ENCODE peak calls at places on chromosomes 3 and 15, in five cellular contexts. One of them, this sample, is unnamed.

GRCh38 chr15:84814826-84815375 is 2.3 kb upstream of the ALPK3 start:
- DNase-seq in osteoblast: no peak
- DNase-seq in left lung: no peak
- DNase-seq in PC-3: no peak
- DNase-seq in retinal pigment epithelial cell: no peak
- DNase-seq in this sample: no peak

GRCh38 chr3:170750478-170750830 is 119.5 kb downstream of the RPL22L1 start:
- DNase-seq in retinal pigment epithelial cell: no peak
- DNase-seq in PC-3: no peak
- DNase-seq in osteoblast: no peak
- DNase-seq in left lung: no peak
- DNase-seq in this sample: no peak

GRCh38 chr3:186200746-186201145 is 91.9 kb upstream of the ETV5 start:
- DNase-seq in PC-3: no peak
- DNase-seq in retinal pigment epithelial cell: no peak
- DNase-seq in left lung: no peak
- DNase-seq in osteoblast: no peak
- DNase-seq in this sample: no peak

GRCh38 chr3:123319760-123320159 is 118.0 kb downstream of the SEC22A start:
- DNase-seq in left lung: no peak
- DNase-seq in osteoblast: peak
- DNase-seq in retinal pigment epithelial cell: no peak
- DNase-seq in PC-3: no peak
- DNase-seq in this sample: no peak

GRCh38 chr15:56052389-56053045 is 59.1 kb upstream of the NEDD4 start:
- DNase-seq in PC-3: peak
- DNase-seq in left lung: no peak
- DNase-seq in osteoblast: peak
- DNase-seq in retinal pigment epithelial cell: no peak
- DNase-seq in this sample: no peak

GRCh38 chr15:56987286-56987685 is 68.8 kb downstream of the TCF12 start:
- DNase-seq in PC-3: no peak
- DNase-seq in retinal pigment epithelial cell: no peak
- DNase-seq in left lung: no peak
- DNase-seq in osteoblast: no peak
- DNase-seq in this sample: no peak

GRCh38 chr3:111720681-111721380 is 125.7 kb upstream of the ZBED2 start:
- DNase-seq in PC-3: no peak
- DNase-seq in osteoblast: no peak
- DNase-seq in retinal pigment epithelial cell: no peak
- DNase-seq in left lung: no peak
- DNase-seq in this sample: no peak

GRCh38 chr3:196609815-196610515 is 29.5 kb upstream of the NRROS start:
- DNase-seq in left lung: no peak
- DNase-seq in osteoblast: no peak
- DNase-seq in PC-3: peak
- DNase-seq in retinal pigment epithelial cell: no peak
- DNase-seq in this sample: no peak

GRCh38 chr3:195013411-195013810 is 257.5 kb downstream of the XXYLT1 start:
- DNase-seq in retinal pigment epithelial cell: no peak
- DNase-seq in osteoblast: no peak
- DNase-seq in left lung: no peak
- DNase-seq in PC-3: no peak
- DNase-seq in this sample: no peak

GRCh38 chr15:68644088-68644904 is 65.5 kb downstream of the CORO2B start:
- DNase-seq in osteoblast: peak
- DNase-seq in left lung: no peak
- DNase-seq in PC-3: peak
- DNase-seq in retinal pigment epithelial cell: peak
- DNase-seq in this sample: no peak

GRCh38 chr15:94412979-94413741 is 181.8 kb downstream of the MCTP2 start:
- DNase-seq in left lung: no peak
- DNase-seq in PC-3: peak
- DNase-seq in retinal pigment epithelial cell: no peak
- DNase-seq in osteoblast: no peak
- DNase-seq in this sample: no peak

GRCh38 chr15:90099868-90100854 is 2.1 kb downstream of the IDH2 start:
- DNase-seq in retinal pigment epithelial cell: no peak
- DNase-seq in osteoblast: peak
- DNase-seq in left lung: no peak
- DNase-seq in PC-3: no peak
- DNase-seq in this sample: no peak

GRCh38 chr15:38707802-38708671 is 143.4 kb upstream of the RASGRP1 start:
- DNase-seq in left lung: no peak
- DNase-seq in osteoblast: no peak
- DNase-seq in retinal pigment epithelial cell: no peak
- DNase-seq in PC-3: peak
- DNase-seq in this sample: no peak

GRCh38 chr15:77985031-77985930 is 92.2 kb downstream of the TBC1D2B start:
- DNase-seq in osteoblast: no peak
- DNase-seq in PC-3: no peak
- DNase-seq in left lung: peak
- DNase-seq in retinal pigment epithelial cell: no peak
- DNase-seq in this sample: no peak
- TF ChIP-seq CTCF in osteoblast: no peak
- TF ChIP-seq CTCF in PC-3: no peak
- TF ChIP-seq CTCF in left lung: no peak
- TF ChIP-seq CTCF in retinal pigment epithelial cell: no peak
- TF ChIP-seq CTCF in this sample: no peak

GRCh38 chr3:20225769-20226168 is 39.8 kb upstream of the SGO1 start:
- DNase-seq in PC-3: peak
- DNase-seq in osteoblast: no peak
- DNase-seq in retinal pigment epithelial cell: peak
- DNase-seq in left lung: no peak
- DNase-seq in this sample: no peak
- TF ChIP-seq CTCF in PC-3: peak
- TF ChIP-seq CTCF in osteoblast: peak
- TF ChIP-seq CTCF in retinal pigment epithelial cell: peak
- TF ChIP-seq CTCF in left lung: no peak
- TF ChIP-seq CTCF in this sample: no peak

GRCh38 chr15:64387562-64388168 is at the start of gene TRIP4:
- DNase-seq in PC-3: peak
- DNase-seq in left lung: peak
- DNase-seq in retinal pigment epithelial cell: peak
- DNase-seq in osteoblast: peak
- DNase-seq in this sample: peak
- TF ChIP-seq CTCF in PC-3: no peak
- TF ChIP-seq CTCF in left lung: peak
- TF ChIP-seq CTCF in retinal pigment epithelial cell: no peak
- TF ChIP-seq CTCF in osteoblast: no peak
- TF ChIP-seq CTCF in this sample: no peak

GRCh38 chr3:184037816-184038215 is 6.3 kb downstream of the HTR3D start:
- DNase-seq in retinal pigment epithelial cell: no peak
- DNase-seq in osteoblast: no peak
- DNase-seq in left lung: no peak
- DNase-seq in PC-3: no peak
- DNase-seq in this sample: no peak
- TF ChIP-seq CTCF in retinal pigment epithelial cell: peak
- TF ChIP-seq CTCF in osteoblast: no peak
- TF ChIP-seq CTCF in left lung: no peak
- TF ChIP-seq CTCF in PC-3: peak
- TF ChIP-seq CTCF in this sample: no peak

DNA sequence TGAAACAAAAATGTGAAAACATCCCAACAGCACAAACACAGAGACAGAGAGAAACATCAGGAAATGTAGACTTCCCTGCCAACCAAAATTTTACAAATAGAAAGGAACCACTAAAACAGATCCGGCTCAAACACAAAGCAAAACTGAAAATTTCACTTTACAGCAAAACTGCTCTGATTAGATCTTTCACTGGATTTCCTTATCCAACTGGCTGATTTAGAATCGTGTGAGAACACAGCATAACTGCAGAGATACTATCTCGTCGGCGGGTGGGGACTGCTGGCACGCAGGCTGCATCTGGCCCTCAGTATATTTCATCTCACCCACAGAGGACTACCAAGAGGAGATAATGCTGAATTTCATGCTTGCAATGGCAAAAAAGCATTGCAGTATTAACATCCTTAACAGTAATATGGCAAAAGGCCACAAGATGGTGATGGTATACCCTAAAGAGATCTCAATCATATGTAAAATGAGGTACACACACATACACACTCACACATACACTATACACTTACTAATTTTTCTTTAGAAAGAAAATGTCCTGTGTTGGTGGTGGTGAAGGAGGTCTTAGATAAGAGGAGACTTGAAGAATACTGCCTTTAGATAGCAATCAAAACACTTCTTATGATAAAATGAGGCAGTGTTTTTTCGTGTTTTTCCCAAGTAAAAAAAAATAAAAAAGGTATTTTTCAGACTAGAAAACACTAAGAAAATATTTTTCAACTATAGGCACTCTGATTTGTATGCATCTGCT is 10.6 kb upstream of the LEO1 start:
- DNase-seq in retinal pigment epithelial cell: peak
- DNase-seq in osteoblast: peak
- DNase-seq in PC-3: peak
- DNase-seq in left lung: no peak
- DNase-seq in this sample: no peak
- TF ChIP-seq CTCF in retinal pigment epithelial cell: peak
- TF ChIP-seq CTCF in osteoblast: peak
- TF ChIP-seq CTCF in PC-3: peak
- TF ChIP-seq CTCF in left lung: peak
- TF ChIP-seq CTCF in this sample: peak

DNA sequence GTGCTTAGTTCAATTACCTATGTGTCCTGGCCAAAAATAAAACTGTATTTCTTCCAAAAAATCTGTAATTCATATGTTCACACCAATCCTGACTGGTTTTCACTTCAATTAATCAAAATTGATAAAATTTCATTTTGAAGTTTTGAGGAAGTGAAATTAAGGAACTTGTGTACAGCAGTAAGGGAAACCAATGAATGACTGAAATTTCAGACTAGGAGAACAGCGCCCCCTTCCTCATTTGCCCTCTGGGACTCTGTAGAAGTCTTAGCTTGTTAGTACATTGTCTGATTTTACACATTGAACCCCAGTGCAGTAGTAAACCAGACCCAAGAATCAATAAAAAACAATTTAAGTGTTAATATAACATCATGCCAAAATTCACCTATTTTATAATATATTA is 495.3 kb upstream of the AGTR1 start:
- DNase-seq in PC-3: no peak
- DNase-seq in left lung: no peak
- DNase-seq in osteoblast: no peak
- DNase-seq in retinal pigment epithelial cell: no peak
- DNase-seq in this sample: no peak
- TF ChIP-seq CTCF in PC-3: peak
- TF ChIP-seq CTCF in left lung: no peak
- TF ChIP-seq CTCF in osteoblast: no peak
- TF ChIP-seq CTCF in retinal pigment epithelial cell: peak
- TF ChIP-seq CTCF in this sample: no peak

GRCh38 chr15:41020829-41021228 is 67.6 kb downstream of the CHAC1 start:
- DNase-seq in osteoblast: no peak
- DNase-seq in left lung: no peak
- DNase-seq in PC-3: no peak
- DNase-seq in retinal pigment epithelial cell: no peak
- DNase-seq in this sample: no peak

GRCh38 chr15:41017051-41017735 is 63.9 kb downstream of the CHAC1 start:
- DNase-seq in retinal pigment epithelial cell: no peak
- DNase-seq in osteoblast: no peak
- DNase-seq in left lung: no peak
- DNase-seq in PC-3: no peak
- DNase-seq in this sample: no peak

GRCh38 chr15:41019174-41019573 is 65.9 kb downstream of the CHAC1 start:
- DNase-seq in PC-3: no peak
- DNase-seq in osteoblast: no peak
- DNase-seq in left lung: no peak
- DNase-seq in retinal pigment epithelial cell: no peak
- DNase-seq in this sample: no peak

GRCh38 chr15:41020311-41020710 is 67.0 kb downstream of the CHAC1 start:
- DNase-seq in PC-3: no peak
- DNase-seq in left lung: no peak
- DNase-seq in retinal pigment epithelial cell: no peak
- DNase-seq in osteoblast: no peak
- DNase-seq in this sample: no peak

GRCh38 chr15:41018534-41018933 is 65.3 kb downstream of the CHAC1 start:
- DNase-seq in retinal pigment epithelial cell: no peak
- DNase-seq in PC-3: peak
- DNase-seq in osteoblast: no peak
- DNase-seq in left lung: no peak
- DNase-seq in this sample: no peak
- TF ChIP-seq CTCF in retinal pigment epithelial cell: peak
- TF ChIP-seq CTCF in PC-3: peak
- TF ChIP-seq CTCF in osteoblast: peak
- TF ChIP-seq CTCF in left lung: peak
- TF ChIP-seq CTCF in this sample: no peak

DNA sequence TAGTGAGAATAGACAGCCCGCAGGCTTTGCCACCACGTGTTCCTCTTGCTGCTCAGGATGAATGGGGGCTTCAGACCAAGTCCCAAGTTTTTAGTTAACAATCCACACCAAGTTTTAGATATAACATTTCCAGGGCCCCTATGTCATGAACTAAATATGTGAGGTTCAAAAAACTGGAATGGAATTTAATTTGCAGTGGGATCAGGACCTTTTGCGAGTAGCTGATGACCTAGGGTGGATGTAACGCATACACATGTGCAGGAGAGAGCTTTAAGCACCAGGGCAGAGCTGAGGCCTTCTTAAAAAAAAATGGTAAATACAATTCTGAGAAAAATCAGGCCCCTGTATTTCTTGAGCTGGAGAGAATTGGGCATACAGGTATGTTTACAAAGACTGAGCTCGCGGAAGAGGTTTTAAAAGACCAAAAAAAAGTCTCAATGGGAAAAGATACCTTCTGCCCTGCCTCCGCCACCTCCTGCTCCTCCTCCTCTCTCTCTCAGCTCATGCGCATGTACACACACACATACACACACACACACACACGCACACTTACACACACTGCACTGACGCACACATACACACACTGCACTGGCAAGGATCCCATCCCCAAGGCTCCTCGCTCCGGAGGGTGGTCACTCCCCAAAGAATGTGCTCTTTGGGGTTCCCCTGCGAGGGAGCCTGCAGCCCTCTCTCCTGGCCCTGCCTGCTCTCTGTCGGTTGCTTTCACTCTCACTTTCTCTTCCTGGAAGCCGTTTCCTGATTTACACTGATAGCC is 48.2 kb upstream of the IGF1R start:
- DNase-seq in osteoblast: peak
- DNase-seq in left lung: peak
- DNase-seq in PC-3: no peak
- DNase-seq in retinal pigment epithelial cell: no peak
- DNase-seq in this sample: no peak
- TF ChIP-seq CTCF in osteoblast: no peak
- TF ChIP-seq CTCF in left lung: no peak
- TF ChIP-seq CTCF in PC-3: no peak
- TF ChIP-seq CTCF in retinal pigment epithelial cell: no peak
- TF ChIP-seq CTCF in this sample: no peak